ENCODE peak calls at places on chromosomes 4 and X, in eight cellular contexts. One of them, this sample, is unnamed.

GRCh38 chr4:55336138-55337034 is 9.7 kb upstream of the SRD5A3 start:
- DNase-seq in suprapubic skin: no peak
- DNase-seq in HepG2: no peak
- DNase-seq in stomach: no peak
- DNase-seq in GM23338: no peak
- DNase-seq in spleen: no peak
- DNase-seq in SK-N-SH: no peak
- DNase-seq in transverse colon: no peak
- DNase-seq in this sample: no peak

GRCh38 chr4:3218824-3219760 is 29.9 kb upstream of the MSANTD1 start:
- DNase-seq in SK-N-SH: peak; percentile 54
- DNase-seq in suprapubic skin: no peak
- DNase-seq in transverse colon: no peak
- DNase-seq in spleen: no peak
- DNase-seq in GM23338: no peak
- DNase-seq in stomach: no peak
- DNase-seq in HepG2: no peak
- DNase-seq in this sample: no peak

GRCh38 chr4:2136736-2137135 is 77.6 kb downstream of the NAT8L start:
- DNase-seq in GM23338: no peak
- DNase-seq in HepG2: no peak
- DNase-seq in transverse colon: no peak
- DNase-seq in stomach: peak; percentile 73
- DNase-seq in suprapubic skin: no peak
- DNase-seq in spleen: no peak
- DNase-seq in SK-N-SH: no peak
- DNase-seq in this sample: no peak

GRCh38 chrX:16633754-16634153 is 16.2 kb upstream of the S100G start:
- DNase-seq in spleen: no peak
- DNase-seq in HepG2: no peak
- DNase-seq in stomach: no peak
- DNase-seq in GM23338: no peak
- DNase-seq in SK-N-SH: peak; percentile 31
- DNase-seq in transverse colon: no peak
- DNase-seq in suprapubic skin: no peak
- DNase-seq in this sample: no peak

GRCh38 chr4:10001757-10002156 is 19.5 kb downstream of the SLC2A9 start:
- DNase-seq in stomach: no peak
- DNase-seq in spleen: no peak
- DNase-seq in suprapubic skin: no peak
- DNase-seq in SK-N-SH: no peak
- DNase-seq in GM23338: no peak
- DNase-seq in transverse colon: no peak
- DNase-seq in HepG2: no peak
- DNase-seq in this sample: no peak

GRCh38 chr4:141004844-141005243 is 128.4 kb downstream of the RNF150 start:
- DNase-seq in GM23338: no peak
- DNase-seq in HepG2: no peak
- DNase-seq in SK-N-SH: no peak
- DNase-seq in suprapubic skin: no peak
- DNase-seq in transverse colon: no peak
- DNase-seq in stomach: no peak
- DNase-seq in spleen: no peak
- DNase-seq in this sample: no peak

GRCh38 chr4:10746371-10747143 is 62.0 kb upstream of the CLNK start:
- DNase-seq in SK-N-SH: no peak
- DNase-seq in HepG2: no peak
- DNase-seq in stomach: no peak
- DNase-seq in spleen: no peak
- DNase-seq in GM23338: no peak
- DNase-seq in suprapubic skin: no peak
- DNase-seq in transverse colon: no peak
- DNase-seq in this sample: no peak

GRCh38 chr4:56689231-56689630 is 8.1 kb upstream of the HOPX start:
- DNase-seq in HepG2: no peak
- DNase-seq in SK-N-SH: no peak
- DNase-seq in GM23338: no peak
- DNase-seq in spleen: no peak
- DNase-seq in stomach: no peak
- DNase-seq in suprapubic skin: no peak
- DNase-seq in transverse colon: no peak
- DNase-seq in this sample: no peak

GRCh38 chr4:43776371-43776770 is 672.2 kb downstream of the KCTD8 start:
- DNase-seq in HepG2: peak; percentile 3
- DNase-seq in GM23338: peak; percentile 6
- DNase-seq in suprapubic skin: no peak
- DNase-seq in transverse colon: no peak
- DNase-seq in spleen: no peak
- DNase-seq in stomach: no peak
- DNase-seq in SK-N-SH: peak; percentile 1
- DNase-seq in this sample: no peak

GRCh38 chr4:124641715-124642380 is 70.7 kb downstream of the ANKRD50 start:
- DNase-seq in SK-N-SH: no peak
- DNase-seq in GM23338: no peak
- DNase-seq in HepG2: no peak
- DNase-seq in stomach: no peak
- DNase-seq in suprapubic skin: no peak
- DNase-seq in spleen: no peak
- DNase-seq in transverse colon: no peak
- DNase-seq in this sample: no peak

GRCh38 chr4:67909910-67910905 is 26.4 kb upstream of the TMPRSS11D start:
- DNase-seq in transverse colon: no peak
- DNase-seq in SK-N-SH: no peak
- DNase-seq in HepG2: peak; percentile 4
- DNase-seq in stomach: no peak
- DNase-seq in GM23338: peak; percentile 28
- DNase-seq in suprapubic skin: no peak
- DNase-seq in spleen: no peak
- DNase-seq in this sample: no peak

GRCh38 chrX:133922390-133922772 is 63.0 kb downstream of the GPC3 start:
- DNase-seq in transverse colon: no peak
- DNase-seq in HepG2: no peak
- DNase-seq in spleen: no peak
- DNase-seq in suprapubic skin: no peak
- DNase-seq in GM23338: no peak
- DNase-seq in stomach: no peak
- DNase-seq in SK-N-SH: no peak
- DNase-seq in this sample: no peak

DNA sequence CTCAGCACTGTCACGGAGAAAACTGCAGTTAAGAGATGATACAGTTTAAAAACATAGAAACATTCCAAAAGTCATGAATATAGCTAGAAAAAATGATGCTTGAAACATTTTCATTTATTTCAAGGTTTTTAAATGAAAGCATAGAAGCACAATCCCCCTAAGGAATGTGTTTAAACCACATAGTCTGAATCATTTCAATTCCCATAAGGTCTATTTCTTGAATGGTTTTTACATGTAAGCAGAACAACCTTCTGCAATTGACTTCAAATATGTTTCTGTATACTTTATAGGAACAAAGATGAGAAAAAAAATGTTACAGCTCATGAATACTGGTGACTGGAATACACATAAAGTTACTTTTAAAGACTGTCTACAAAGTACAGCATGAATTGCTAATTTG is 886.5 kb upstream of the ADGRL3 start:
- DNase-seq in spleen: no peak
- DNase-seq in HepG2: no peak
- DNase-seq in SK-N-SH: no peak
- DNase-seq in GM23338: no peak
- DNase-seq in stomach: no peak
- DNase-seq in suprapubic skin: no peak
- DNase-seq in transverse colon: no peak
- DNase-seq in this sample: no peak
- H3K27ac ChIP-seq in spleen: no peak overlapping the region
- H3K27ac ChIP-seq in HepG2: no peak overlapping the region
- H3K27ac ChIP-seq in SK-N-SH: no peak overlapping the region
- H3K27ac ChIP-seq in GM23338: no peak overlapping the region
- H3K27ac ChIP-seq in stomach: no peak overlapping the region
- H3K27ac ChIP-seq in suprapubic skin: no peak overlapping the region
- H3K27ac ChIP-seq in transverse colon: no peak overlapping the region
- H3K27ac ChIP-seq in this sample: no peak overlapping the region

DNA sequence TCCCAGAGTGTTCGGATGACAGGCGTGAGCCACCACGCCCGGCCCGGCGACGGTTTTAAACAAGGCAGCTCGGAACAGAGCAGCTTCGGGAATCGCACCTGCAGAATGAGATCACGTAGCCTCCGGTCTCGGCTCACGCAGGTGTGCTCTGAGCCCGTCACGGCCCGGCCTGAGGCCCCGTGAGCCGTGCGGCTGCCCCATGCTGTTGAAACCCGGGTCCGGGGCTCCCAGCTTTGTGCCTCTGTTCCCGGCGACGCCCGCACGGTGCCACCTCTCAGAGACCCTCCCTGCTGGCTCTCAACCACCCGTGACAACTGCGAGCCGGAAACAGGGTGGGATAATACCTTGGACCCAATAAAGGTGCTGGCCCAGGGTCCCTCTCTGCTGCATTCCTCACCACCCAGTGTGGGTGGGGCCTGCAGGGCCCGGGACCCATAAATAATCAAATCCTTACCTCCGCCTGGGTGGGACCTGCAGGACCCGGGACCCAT is 13.4 kb upstream of the PLCXD1 start:
- DNase-seq in spleen: peak; percentile 71
- DNase-seq in suprapubic skin: no peak
- DNase-seq in stomach: peak; percentile 23
- DNase-seq in HepG2: no peak
- DNase-seq in transverse colon: peak; percentile 44
- DNase-seq in GM23338: peak; percentile 33
- DNase-seq in SK-N-SH: no peak
- DNase-seq in this sample: no peak
- TF ChIP-seq POLR2AphosphoS5 in spleen: no peak
- TF ChIP-seq POLR2AphosphoS5 in suprapubic skin: no peak
- TF ChIP-seq POLR2AphosphoS5 in stomach: no peak
- TF ChIP-seq POLR2AphosphoS5 in HepG2: no peak
- TF ChIP-seq POLR2AphosphoS5 in transverse colon: no peak
- TF ChIP-seq POLR2AphosphoS5 in GM23338: no peak
- TF ChIP-seq POLR2AphosphoS5 in SK-N-SH: no peak
- TF ChIP-seq POLR2AphosphoS5 in this sample: no peak

DNA sequence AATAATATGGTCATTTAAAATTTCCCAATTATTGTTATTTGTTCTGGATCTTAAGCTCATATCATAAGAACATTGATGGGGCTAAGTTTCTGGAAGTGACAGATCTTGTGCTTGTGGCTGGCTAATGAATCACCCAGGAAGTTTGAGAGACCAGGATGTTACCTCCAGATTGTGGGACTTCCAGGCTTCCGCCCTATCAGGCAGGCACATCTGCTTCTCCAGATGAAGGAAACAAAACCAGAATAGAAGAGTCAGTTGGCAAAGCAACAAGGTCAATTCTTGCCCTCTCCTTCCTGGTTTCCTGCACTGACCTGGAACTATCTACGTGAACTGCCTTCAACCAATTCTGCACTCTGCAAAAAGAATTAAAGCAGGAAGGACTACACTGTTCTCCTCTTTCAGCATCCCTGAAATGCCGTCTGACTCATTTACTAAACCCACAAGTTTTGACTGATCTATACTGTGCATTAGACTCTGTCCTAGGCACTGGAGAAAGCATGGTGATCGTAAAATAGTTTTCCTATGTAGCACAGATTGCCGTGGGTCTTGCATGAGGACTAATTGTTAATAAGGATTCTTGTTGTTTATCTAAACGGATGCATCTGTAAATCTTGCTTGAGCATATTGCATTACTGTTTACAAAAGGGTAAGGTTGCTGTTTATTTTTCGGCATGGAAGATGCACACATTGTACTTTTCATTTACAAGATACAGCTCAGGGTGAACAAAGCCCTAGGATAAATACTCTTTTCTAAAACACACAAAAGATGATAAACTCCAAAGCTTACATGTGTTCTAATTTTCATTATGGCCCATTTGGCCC is 74.6 kb downstream of the AMELX start:
- DNase-seq in SK-N-SH: no peak
- DNase-seq in GM23338: no peak
- DNase-seq in HepG2: no peak
- DNase-seq in spleen: no peak
- DNase-seq in stomach: no peak
- DNase-seq in suprapubic skin: no peak
- DNase-seq in transverse colon: no peak
- DNase-seq in this sample: no peak
- H3K27ac ChIP-seq in SK-N-SH: no peak overlapping the region
- H3K27ac ChIP-seq in GM23338: no peak overlapping the region
- H3K27ac ChIP-seq in HepG2: no peak overlapping the region
- H3K27ac ChIP-seq in spleen: no peak overlapping the region
- H3K27ac ChIP-seq in stomach: no peak overlapping the region
- H3K27ac ChIP-seq in suprapubic skin: no peak overlapping the region
- H3K27ac ChIP-seq in transverse colon: no peak overlapping the region
- H3K27ac ChIP-seq in this sample: no peak overlapping the region

GRCh38 chr4:128633067-128633466 is 176.4 kb upstream of the JADE1 start:
- DNase-seq in GM23338: no peak
- DNase-seq in stomach: no peak
- DNase-seq in transverse colon: no peak
- DNase-seq in suprapubic skin: no peak
- DNase-seq in HepG2: no peak
- DNase-seq in spleen: no peak
- DNase-seq in SK-N-SH: no peak
- DNase-seq in this sample: no peak

GRCh38 chr4:128635141-128635911 is 174.2 kb upstream of the JADE1 start:
- DNase-seq in stomach: peak; percentile 97
- DNase-seq in HepG2: peak; percentile 15
- DNase-seq in spleen: no peak
- DNase-seq in suprapubic skin: no peak
- DNase-seq in SK-N-SH: no peak
- DNase-seq in transverse colon: peak; percentile 50
- DNase-seq in GM23338: no peak
- DNase-seq in this sample: no peak

GRCh38 chr4:128636906-128637305 is 172.6 kb upstream of the JADE1 start:
- DNase-seq in GM23338: peak; percentile 49
- DNase-seq in stomach: no peak
- DNase-seq in SK-N-SH: no peak
- DNase-seq in HepG2: no peak
- DNase-seq in suprapubic skin: no peak
- DNase-seq in spleen: no peak
- DNase-seq in transverse colon: no peak
- DNase-seq in this sample: no peak

GRCh38 chr4:128639586-128640270 is 169.8 kb upstream of the JADE1 start:
- DNase-seq in HepG2: no peak
- DNase-seq in suprapubic skin: no peak
- DNase-seq in transverse colon: no peak
- DNase-seq in spleen: no peak
- DNase-seq in SK-N-SH: no peak
- DNase-seq in stomach: no peak
- DNase-seq in GM23338: no peak
- DNase-seq in this sample: no peak

DNA sequence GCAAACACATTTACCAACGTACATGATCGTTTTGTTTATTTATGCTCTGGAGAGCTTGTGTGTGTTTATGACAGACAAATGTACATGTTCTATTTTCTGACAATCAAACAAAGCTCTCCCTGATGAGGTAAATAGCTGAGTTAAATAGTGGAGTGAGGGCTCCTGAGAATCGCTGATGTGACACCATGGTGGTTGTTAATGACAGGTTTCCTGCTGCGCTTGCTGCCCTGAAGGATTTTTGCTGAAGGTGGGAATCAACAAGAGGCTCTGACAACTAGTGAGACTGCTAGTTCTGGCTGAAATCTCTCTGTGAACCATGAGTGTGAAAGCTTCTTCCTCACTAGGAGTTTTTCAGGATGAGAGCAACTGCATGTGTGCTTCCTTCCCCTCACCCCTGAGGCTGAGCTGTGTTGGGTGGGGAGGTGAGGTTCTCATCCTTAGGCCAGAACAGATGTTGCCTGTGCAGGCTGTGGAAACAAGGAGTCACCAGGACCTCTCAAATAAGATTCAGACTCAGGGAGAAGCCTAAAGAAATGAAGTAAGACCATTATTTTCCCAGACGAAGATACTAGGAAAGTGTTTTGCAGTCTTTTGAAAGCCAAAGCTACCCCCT is 173.5 kb upstream of the JADE1 start:
- DNase-seq in GM23338: no peak
- DNase-seq in stomach: no peak
- DNase-seq in transverse colon: no peak
- DNase-seq in suprapubic skin: no peak
- DNase-seq in spleen: no peak
- DNase-seq in SK-N-SH: no peak
- DNase-seq in HepG2: no peak
- DNase-seq in this sample: no peak
- TF ChIP-seq POLR2AphosphoS5 in GM23338: no peak
- TF ChIP-seq POLR2AphosphoS5 in stomach: no peak
- TF ChIP-seq POLR2AphosphoS5 in transverse colon: no peak
- TF ChIP-seq POLR2AphosphoS5 in suprapubic skin: no peak
- TF ChIP-seq POLR2AphosphoS5 in spleen: no peak
- TF ChIP-seq POLR2AphosphoS5 in SK-N-SH: no peak
- TF ChIP-seq POLR2AphosphoS5 in HepG2: no peak
- TF ChIP-seq POLR2AphosphoS5 in this sample: no peak

This sample was measured in vagina.